ENCODE peak calls at places on chromosomes 16 and 17, in five cellular contexts. Y is K562, S is HCT116, H is GM12878, J is H1. W is an unnamed sample.

GRCh38 chr16:75931043-75931442 is 204.8 kb upstream of the CPHXL start:
- DNase-seq in Y (no peak), S (no peak), H (no peak), J (no peak), W (no peak)

GRCh38 chr17:38970804-38971203 is 3.6 kb upstream of the FBXO47 start:
- DNase-seq in Y (no peak), S (no peak), H (no peak), J (peak), W (no peak)

GRCh38 chr17:66169839-66170238 is 22.1 kb downstream of the CEP112 start:
- DNase-seq in Y (no peak), S (no peak), H (no peak), J (no peak), W (no peak)

GRCh38 chr17:35889818-35890773 is 9.9 kb upstream of the CCL5 start:
- DNase-seq in Y (no peak), S (no peak), H (no peak), J (no peak), W (no peak)

GRCh38 chr17:49739662-49740271 is 24.2 kb downstream of the FAM117A start:
- DNase-seq in Y (peak), S (no peak), H (no peak), J (no peak), W (no peak)

GRCh38 chr16:82732461-82732860 is 105.7 kb downstream of the CDH13 start:
- DNase-seq in Y (no peak), S (no peak), H (no peak), J (no peak), W (no peak)

GRCh38 chr16:460787-461186 is 35.3 kb downstream of the RAB11FIP3 start:
- DNase-seq in Y (no peak), S (no peak), H (no peak), J (no peak), W (no peak)

GRCh38 chr17:5135726-5136579 is 20.1 kb downstream of the USP6 start:
- DNase-seq in Y (no peak), S (no peak), H (no peak), J (peak), W (no peak)

GRCh38 chr16:48353565-48354163 is 31.5 kb downstream of the SIAH1 start:
- DNase-seq in Y (peak), S (peak), H (peak), J (peak), W (peak)

GRCh38 chr17:68812876-68813584 is 142.2 kb downstream of the ABCA8 start:
- DNase-seq in Y (no peak), S (no peak), H (no peak), J (no peak), W (no peak)

GRCh38 chr17:2087597-2088211 is 32.8 kb downstream of the HIC1 start:
- DNase-seq in Y (no peak), S (no peak), H (peak), J (no peak), W (no peak)

GRCh38 chr16:60304078-60304477 is 1570.0 kb upstream of the GOT2 start:
- DNase-seq in Y (no peak), S (no peak), H (no peak), J (no peak), W (no peak)

GRCh38 chr16:58118801-58119508 is 10.2 kb downstream of the CFAP20 start:
- DNase-seq in Y (no peak), S (no peak), H (no peak), J (no peak), W (no peak)

GRCh38 chr17:82076785-82077591 is 11.4 kb upstream of the DUS1L start:
- DNase-seq in Y (no peak), S (no peak), H (no peak), J (no peak), W (no peak)

GRCh38 chr17:44779211-44780025 is 20.6 kb downstream of the ADAM11 start:
- DNase-seq in Y (peak), S (peak), H (peak), J (peak), W (peak)

GRCh38 chr16:79601092-79601977 is 798 bp upstream of the MAF start:
- DNase-seq in Y (no peak), S (no peak), H (no peak), J (no peak), W (no peak)

GRCh38 chr17:73338050-73338491 is 26.3 kb upstream of the CDC42EP4 start:
- DNase-seq in Y (no peak), S (no peak), H (no peak), J (no peak), W (no peak)

GRCh38 chr16:8493885-8494487 is 96.3 kb downstream of the TMEM114 start:
- DNase-seq in Y (no peak), S (no peak), H (no peak), J (peak), W (peak)

GRCh38 chr17:77107506-77108433 is 33.0 kb upstream of the SEC14L1 start:
- DNase-seq in Y (no peak), S (no peak), H (peak), J (no peak), W (no peak)

GRCh38 chr17:62000186-62000585 is 64.9 kb downstream of the MED13 start:
- DNase-seq in Y (no peak), S (no peak), H (no peak), J (no peak), W (no peak)

GRCh38 chr17:4751925-4752324 is 12.2 kb upstream of the CXCL16 start:
- DNase-seq in Y (no peak), S (no peak), H (no peak), J (no peak), W (no peak)

GRCh38 chr17:17613708-17614114 is 22.2 kb upstream of the PEMT start:
- DNase-seq in Y (peak), S (peak), H (no peak), J (peak), W (peak)

GRCh38 chr16:2975161-2975795 is 5.0 kb downstream of the PKMYT1 start:
- DNase-seq in Y (no peak), S (no peak), H (no peak), J (no peak), W (no peak)

GRCh38 chr16:85555549-85556455 is 57.3 kb upstream of the GSE1 start:
- DNase-seq in Y (peak), S (no peak), H (no peak), J (peak), W (peak)

GRCh38 chr17:8674344-8675305 is 44.1 kb upstream of the MYH10 start:
- DNase-seq in Y (no peak), S (no peak), H (no peak), J (no peak), W (peak)

GRCh38 chr17:50863931-50864330 is 2.2 kb downstream of the TOB1 start:
- DNase-seq in Y (no peak), S (no peak), H (no peak), J (no peak), W (no peak)

GRCh38 chr17:20613248-20613647 is 33.7 kb downstream of the CDRT15L2 start:
- DNase-seq in Y (no peak), S (no peak), H (no peak), J (no peak), W (no peak)

GRCh38 chr17:17626151-17626805 is 34.8 kb upstream of the PEMT start:
- DNase-seq in Y (no peak), S (no peak), H (no peak), J (peak), W (no peak)

GRCh38 chr17:77944390-77945222 is 13.9 kb upstream of the TNRC6C start:
- DNase-seq in Y (no peak), S (no peak), H (no peak), J (no peak), W (no peak)

GRCh38 chr16:6643083-6643686 is 689.5 kb upstream of the RBFOX1 start:
- DNase-seq in Y (peak), S (no peak), H (peak), J (peak), W (peak)
- TF ChIP-seq ZNF274 in Y (no peak), S (no peak), H (no peak), J (no peak), W (no peak)

GRCh38 chr16:1535391-1536291 is 2.2 kb downstream of the TMEM204 start:
- DNase-seq in Y (peak), S (no peak), H (no peak), J (no peak), W (no peak)
- H3K4me3 ChIP-seq in Y (no peak), S (no peak), H (no peak), J (no peak), W (no peak)

DNA sequence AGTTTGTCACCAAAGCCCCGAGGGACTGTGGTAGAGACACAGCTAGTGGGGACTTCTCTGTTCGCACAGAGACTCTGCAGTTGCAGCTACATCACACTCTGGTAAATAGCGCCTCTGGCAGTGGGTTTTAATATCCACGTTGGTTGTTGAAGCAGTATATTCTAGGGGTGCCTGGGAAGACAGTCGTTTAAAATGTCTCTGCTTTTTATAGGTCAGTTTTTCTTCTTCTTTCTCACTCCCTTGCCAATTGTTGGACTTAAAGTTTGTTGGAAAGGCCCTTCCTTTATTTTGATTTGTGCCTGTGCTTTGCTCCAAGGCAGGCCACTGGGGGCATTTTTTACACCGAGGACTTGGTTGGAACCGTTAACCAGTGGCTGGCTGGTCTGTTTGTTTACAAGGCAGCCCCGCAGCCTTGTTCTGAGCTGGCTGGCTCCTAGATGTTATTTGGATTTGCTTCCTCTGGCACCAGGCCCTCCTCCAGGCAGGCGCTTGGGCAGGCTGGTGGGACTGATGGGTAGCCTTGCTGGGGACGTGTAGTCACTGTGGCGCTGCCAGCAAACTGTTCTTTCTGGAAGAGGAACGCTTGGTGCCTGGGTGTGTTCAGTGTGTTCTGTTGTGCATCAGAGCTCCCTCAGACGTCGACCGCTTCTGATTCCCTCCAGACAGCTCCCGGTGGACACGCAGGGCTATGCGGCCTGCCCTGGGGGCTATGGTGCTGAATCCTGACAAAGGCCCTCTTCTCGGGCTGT is 218.2 kb upstream of the CHMP6 start:
- DNase-seq in Y (no peak), S (no peak), H (no peak), J (no peak), W (no peak)
- TF ChIP-seq YY1 in Y (no peak), S (no peak), H (no peak), J (no peak), W (no peak)

GRCh38 chr17:58402047-58402446 is 15.3 kb downstream of the RNF43 start:
- DNase-seq in Y (no peak), S (peak), H (no peak), J (no peak), W (no peak)
- TF ChIP-seq ZNF274 in Y (no peak), S (no peak), H (no peak), J (no peak), W (no peak)

DNA sequence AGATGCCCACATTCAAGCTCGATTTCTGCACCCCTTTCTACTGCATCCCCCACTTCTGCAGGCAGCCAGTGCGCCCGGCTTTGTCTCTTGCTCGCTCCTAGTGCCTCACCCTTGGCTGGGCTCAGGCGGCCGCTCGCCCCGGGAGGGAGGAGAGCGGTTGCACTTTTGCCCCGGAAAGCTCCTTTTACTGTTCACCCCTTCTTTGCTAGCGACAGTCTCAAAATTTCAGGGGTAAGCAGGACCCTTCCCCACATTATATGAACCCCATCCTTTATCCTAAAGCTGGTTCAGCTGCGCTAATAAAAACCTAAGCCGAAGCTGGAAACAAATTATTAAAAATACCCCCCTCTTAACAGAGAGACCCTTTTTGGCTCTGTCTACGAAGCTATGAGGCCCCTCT is 987 bp downstream of the HOXB5 start:
- DNase-seq in Y (no peak), S (no peak), H (no peak), J (no peak), W (no peak)
- H3K4me3 ChIP-seq in Y (no peak), S (no peak), H (no peak), J (no peak), W (no peak)